ENCODE peak calls at places on chromosome 11, in five cellular contexts. Y is fibroblast of lung, H is astrocyte of the spinal cord, B is AG04450, R is Peyer's patch. D is an unnamed sample.

GRCh38 chr11:109984634-109985289 is 108.4 kb upstream of the ZC3H12C start:
- DNase-seq in Y (no peak), H (no peak), B (no peak), R (no peak), D (no peak)

GRCh38 chr11:77141034-77141433 is 13.0 kb downstream of the MYO7A start:
- DNase-seq in Y (peak), H (peak), B (peak), R (no peak), D (no peak)

GRCh38 chr11:47783087-47783610 is 16.0 kb upstream of the FNBP4 start:
- DNase-seq in Y (peak), H (no peak), B (no peak), R (no peak), D (no peak)

GRCh38 chr11:17906436-17906835 is 106.4 kb downstream of the SERGEF start:
- DNase-seq in Y (no peak), H (no peak), B (no peak), R (no peak), D (no peak)

GRCh38 chr11:8331767-8332166 is 68.1 kb upstream of the LMO1 start:
- DNase-seq in Y (peak), H (peak), B (no peak), R (no peak), D (no peak)

GRCh38 chr11:69213315-69213714 is 57.6 kb downstream of the SMIM38 start:
- DNase-seq in Y (no peak), H (no peak), B (no peak), R (peak), D (no peak)

GRCh38 chr11:84524422-84525051 is 1102.6 kb downstream of the DLG2 start:
- DNase-seq in Y (peak), H (peak), B (no peak), R (no peak), D (no peak)

GRCh38 chr11:59818572-59818971 is 8.0 kb upstream of the MRPL16 start:
- DNase-seq in Y (no peak), H (no peak), B (no peak), R (no peak), D (no peak)

GRCh38 chr11:12376259-12376971 is 956 bp upstream of the PARVA start:
- DNase-seq in Y (peak), H (peak), B (peak), R (peak), D (peak)

DNA sequence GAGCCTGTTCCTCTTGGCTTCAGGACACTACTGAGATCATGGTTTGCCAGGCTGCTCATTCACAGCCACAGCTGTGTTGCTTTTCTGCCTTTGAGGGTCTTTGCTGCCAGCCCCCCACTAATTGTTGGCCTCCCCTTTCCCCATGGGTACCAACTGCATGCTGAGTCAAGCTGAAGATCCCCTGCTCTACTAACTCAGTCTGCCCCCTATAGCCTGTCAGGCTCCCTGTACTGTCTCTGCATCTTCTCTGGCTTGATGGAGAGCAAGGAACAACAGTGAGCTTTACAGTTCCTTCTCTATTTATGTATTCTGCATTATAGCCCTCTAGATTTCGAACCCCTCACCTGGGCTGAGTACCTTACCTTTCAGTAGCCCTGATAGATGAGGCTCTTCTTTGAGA is 257.6 kb upstream of the CADM1 start:
- DNase-seq in Y (no peak), H (no peak), B (no peak), R (no peak), D (no peak)
- TF ChIP-seq CTCF in Y (no peak), H (no peak), B (peak), R (no peak), D (no peak)

GRCh38 chr11:93744669-93745004 is 3.2 kb downstream of the C11orf54 start:
- DNase-seq in Y (no peak), H (no peak), B (no peak), R (no peak), D (no peak)
- H3K4me3 ChIP-seq in Y (no peak), H (no peak), B (no peak), R (peak), D (peak)

GRCh38 chr11:65793625-65794400 is 7.0 kb downstream of the OVOL1 start:
- DNase-seq in Y (no peak), H (no peak), B (no peak), R (peak), D (no peak)
- TF ChIP-seq CTCF in Y (no peak), H (no peak), B (no peak), R (no peak), D (no peak)

GRCh38 chr11:35236667-35237003 is 97.7 kb downstream of the CD44 start:
- DNase-seq in Y (peak), H (peak), B (no peak), R (no peak), D (no peak)

GRCh38 chr11:35237345-35237744 is 98.4 kb downstream of the CD44 start:
- DNase-seq in Y (no peak), H (no peak), B (no peak), R (no peak), D (no peak)

GRCh38 chr11:35234836-35235235 is 95.9 kb downstream of the CD44 start:
- DNase-seq in Y (peak), H (peak), B (no peak), R (no peak), D (no peak)

GRCh38 chr11:35235944-35236666 is 97.1 kb downstream of the CD44 start:
- DNase-seq in Y (peak), H (peak), B (no peak), R (peak), D (no peak)

GRCh38 chr11:35235498-35235897 is 96.5 kb downstream of the CD44 start:
- DNase-seq in Y (no peak), H (no peak), B (no peak), R (no peak), D (no peak)
- H3K4me3 ChIP-seq in Y (no peak), H (no peak), B (no peak), R (no peak), D (no peak)

DNA sequence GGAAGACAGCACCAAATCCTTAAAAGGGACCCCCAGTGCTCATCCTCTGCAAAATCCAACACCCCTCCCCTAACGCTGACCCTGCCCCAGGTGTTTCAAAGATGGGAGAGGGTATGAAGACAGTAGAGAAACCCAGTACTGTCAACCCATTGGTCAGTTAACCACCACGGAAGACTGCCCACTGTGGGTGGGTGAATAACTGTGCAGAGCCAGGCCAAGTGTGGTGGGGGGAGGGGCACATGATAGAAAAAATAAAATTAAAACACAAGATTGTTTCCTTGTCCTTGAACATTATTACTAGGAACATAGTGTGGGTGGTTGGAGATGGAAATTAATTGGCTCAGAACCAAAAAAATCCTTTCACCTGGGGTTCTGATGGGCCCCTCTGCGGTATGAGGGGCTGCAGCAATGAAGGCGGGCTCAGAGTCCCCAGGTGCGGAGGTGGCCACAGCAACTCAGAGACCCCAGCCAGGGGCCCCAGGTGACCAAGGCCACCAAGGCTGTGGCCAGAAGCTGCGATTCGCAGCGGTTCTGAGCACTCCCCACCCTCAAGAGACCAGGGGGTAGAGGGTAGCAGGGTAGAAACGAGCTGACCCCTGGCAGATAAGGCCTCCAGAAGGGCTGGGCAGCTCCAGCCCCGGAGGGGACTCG is 1.1 kb downstream of the TNKS1BP1 start:
- DNase-seq in Y (peak), H (peak), B (no peak), R (no peak), D (no peak)
- TF ChIP-seq CTCF in Y (peak), H (peak), B (peak), R (no peak), D (no peak)

DNA sequence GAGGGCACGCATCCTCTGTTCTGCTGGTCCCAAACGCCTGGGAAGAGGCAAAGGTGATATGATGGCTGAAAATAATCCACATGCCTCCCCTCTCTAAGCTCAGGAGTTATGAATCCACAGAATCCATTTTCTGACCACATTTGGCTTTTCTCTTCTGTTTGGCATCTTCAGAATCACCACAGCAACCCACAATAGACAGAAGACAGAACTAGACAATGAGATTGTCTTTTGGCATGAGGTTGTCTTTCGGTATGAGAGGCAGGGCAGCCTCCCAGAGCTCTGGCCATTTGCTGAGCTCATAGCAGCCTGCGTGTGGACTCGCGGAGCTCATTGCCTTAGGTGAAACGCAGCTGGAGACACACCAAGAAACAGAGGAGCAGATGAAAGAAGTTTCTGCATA is 867.9 kb downstream of the NTM start:
- DNase-seq in Y (peak), H (no peak), B (no peak), R (no peak), D (no peak)
- H3K4me3 ChIP-seq in Y (no peak), H (no peak), B (no peak), R (no peak), D (no peak)

GRCh38 chr11:126358763-126359160 is 3.3 kb downstream of the ST3GAL4 start:
- DNase-seq in Y (no peak), H (no peak), B (no peak), R (no peak), D (no peak)

GRCh38 chr11:126361400-126361799 is 5.9 kb downstream of the ST3GAL4 start:
- DNase-seq in Y (no peak), H (no peak), B (no peak), R (no peak), D (no peak)

GRCh38 chr11:126357969-126358762 is 2.7 kb downstream of the ST3GAL4 start:
- DNase-seq in Y (no peak), H (no peak), B (no peak), R (no peak), D (no peak)

GRCh38 chr11:126360049-126360446 is 4.6 kb downstream of the ST3GAL4 start:
- DNase-seq in Y (no peak), H (no peak), B (no peak), R (no peak), D (no peak)

DNA sequence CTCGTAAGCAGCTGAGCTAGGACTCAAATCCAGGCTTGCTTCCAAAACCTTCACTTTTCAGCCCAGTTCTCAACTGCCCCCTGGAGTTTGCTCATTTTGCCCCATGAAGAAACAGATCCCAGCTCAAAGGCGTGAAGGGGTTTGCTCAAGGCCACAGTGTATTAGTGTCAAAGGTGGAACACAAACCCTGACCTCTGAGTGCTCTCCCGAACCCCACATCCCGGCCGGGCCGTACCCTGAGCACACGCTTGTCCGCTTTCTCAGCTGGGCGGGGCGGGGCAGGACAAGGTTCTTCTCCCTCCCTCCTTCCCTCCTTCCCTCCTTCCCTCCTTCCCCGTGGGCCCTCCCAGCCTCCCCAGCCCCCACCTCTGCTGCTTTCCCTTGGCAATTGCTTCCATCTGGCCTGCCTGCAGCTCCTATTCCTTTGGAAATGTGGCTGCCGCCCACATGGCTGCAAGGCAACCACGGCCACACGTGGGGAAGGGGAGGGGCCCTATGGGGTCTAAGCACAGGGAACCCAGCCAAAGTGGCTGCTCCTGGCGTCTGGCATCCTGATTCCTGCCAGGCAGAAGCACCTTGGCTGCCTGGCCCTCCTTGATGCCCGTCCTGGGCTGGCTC is 4.1 kb downstream of the ST3GAL4 start:
- DNase-seq in Y (peak), H (peak), B (no peak), R (peak), D (peak)
- TF ChIP-seq CTCF in Y (peak), H (peak), B (peak), R (no peak), D (peak)

DNA sequence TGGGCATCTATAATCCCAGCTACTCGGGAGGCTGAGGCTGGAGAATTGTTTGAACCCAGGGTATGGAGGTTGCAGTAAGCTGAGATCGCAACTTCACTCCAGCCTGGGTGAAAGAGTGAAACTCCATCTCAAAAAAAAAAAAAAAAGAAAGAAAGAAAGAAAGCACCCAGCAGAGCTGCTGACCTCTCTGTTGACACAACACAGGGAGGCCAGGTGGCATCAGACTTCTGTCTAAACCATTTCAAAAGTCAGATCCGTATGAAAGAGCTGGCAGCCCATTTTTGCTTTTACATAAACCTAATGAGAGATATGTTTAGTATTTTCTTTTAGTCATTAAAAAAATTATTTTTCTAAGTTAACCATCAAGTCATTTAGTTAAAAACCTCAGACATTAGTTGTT is 64.4 kb upstream of the RRM1 start:
- DNase-seq in Y (no peak), H (no peak), B (no peak), R (no peak), D (no peak)
- H3K4me3 ChIP-seq in Y (no peak), H (no peak), B (no peak), R (no peak), D (no peak)

GRCh38 chr11:64014361-64014760 is 21.4 kb upstream of the FLRT1 start:
- DNase-seq in Y (no peak), H (no peak), B (no peak), R (no peak), D (no peak)
- TF ChIP-seq CTCF in Y (no peak), H (no peak), B (no peak), R (no peak), D (no peak)